ENCODE peak calls at places on chromosomes 3 and 15, in seven cellular contexts. K, I, W, F, S, X and R are unnamed samples.

GRCh38 chr15:60326824-60327654 is 70.7 kb downstream of the ANXA2 start:
- DNase-seq in K (peak; percentile 52), I (peak; percentile 51), W (no peak), F (peak; percentile 54), S (peak; percentile 79), X (no peak), R (peak; percentile 47)

GRCh38 chr3:179027326-179027900 is 44.2 kb downstream of the ZMAT3 start:
- DNase-seq in K (peak; percentile 61), I (no peak), W (no peak), F (no peak), S (peak; percentile 39), X (no peak), R (peak; percentile 45)

GRCh38 chr15:84391191-84391590 is 155.6 kb downstream of the GOLGA6L4 start:
- DNase-seq in K (no peak), I (no peak), W (peak; percentile 9), F (no peak), S (no peak), X (no peak), R (no peak)

GRCh38 chr15:82810061-82810862 is 834 bp downstream of the WHAMM start:
- DNase-seq in K (peak; percentile 50), I (peak; percentile 64), W (peak; percentile 66), F (peak; percentile 52), S (peak; percentile 60), X (peak; percentile 63), R (peak; percentile 28)

GRCh38 chr15:63491979-63492378 is 12.4 kb upstream of the USP3 start:
- DNase-seq in K (peak; percentile 85), I (no peak), W (no peak), F (no peak), S (no peak), X (no peak), R (no peak)

GRCh38 chr3:71429610-71429988 is 153.9 kb downstream of the FOXP1 start:
- DNase-seq in K (no peak), I (no peak), W (no peak), F (no peak), S (no peak), X (no peak), R (no peak)

GRCh38 chr3:10533731-10534011 is 28.3 kb upstream of the ATP2B2 start:
- DNase-seq in K (no peak), I (no peak), W (no peak), F (no peak), S (no peak), X (no peak), R (no peak)

GRCh38 chr15:58003810-58004209 is 61.7 kb downstream of the ALDH1A2 start:
- DNase-seq in K (no peak), I (no peak), W (no peak), F (no peak), S (no peak), X (no peak), R (no peak)

GRCh38 chr3:129084501-129084900 is 23.9 kb downstream of the GP9 start:
- DNase-seq in K (no peak), I (no peak), W (no peak), F (no peak), S (no peak), X (no peak), R (no peak)

GRCh38 chr15:78418239-78418638 is 19.8 kb upstream of the IREB2 start:
- DNase-seq in K (peak; percentile 9), I (no peak), W (no peak), F (no peak), S (no peak), X (no peak), R (no peak)

GRCh38 chr3:129428020-129428381 is 435 bp downstream of the EFCAB12 start:
- DNase-seq in K (no peak), I (no peak), W (no peak), F (no peak), S (peak; percentile 39), X (no peak), R (no peak)

GRCh38 chr15:95113041-95113440 is 881.7 kb downstream of the MCTP2 start:
- DNase-seq in K (no peak), I (no peak), W (no peak), F (no peak), S (no peak), X (no peak), R (no peak)

GRCh38 chr3:9068044-9068443 is 104.8 kb upstream of the RAD18 start:
- DNase-seq in K (no peak), I (no peak), W (no peak), F (no peak), S (no peak), X (no peak), R (no peak)

GRCh38 chr3:127738192-127738840 is 65.6 kb downstream of the ABTB1 start:
- DNase-seq in K (peak; percentile 36), I (no peak), W (no peak), F (no peak), S (no peak), X (no peak), R (no peak)

GRCh38 chr3:52110502-52110901 is 43.7 kb downstream of the POC1A start:
- DNase-seq in K (no peak), I (no peak), W (peak; percentile 26), F (no peak), S (no peak), X (peak; percentile 15), R (no peak)

GRCh38 chr15:26773485-26773877 is 615 bp upstream of the GABRB3 start:
- DNase-seq in K (no peak), I (no peak), W (no peak), F (no peak), S (peak; percentile 46), X (no peak), R (no peak)

GRCh38 chr3:68973635-68974034 is 39.8 kb downstream of the EOGT start:
- DNase-seq in K (no peak), I (no peak), W (no peak), F (peak; percentile 16), S (peak; percentile 39), X (no peak), R (no peak)

GRCh38 chr3:61593630-61594029 is 32.3 kb downstream of the PTPRG start:
- DNase-seq in K (no peak), I (no peak), W (no peak), F (no peak), S (no peak), X (no peak), R (no peak)

GRCh38 chr15:41840092-41840491 is 1.4 kb downstream of the PLA2G4B start:
- DNase-seq in K (no peak), I (no peak), W (no peak), F (no peak), S (no peak), X (no peak), R (no peak)

DNA sequence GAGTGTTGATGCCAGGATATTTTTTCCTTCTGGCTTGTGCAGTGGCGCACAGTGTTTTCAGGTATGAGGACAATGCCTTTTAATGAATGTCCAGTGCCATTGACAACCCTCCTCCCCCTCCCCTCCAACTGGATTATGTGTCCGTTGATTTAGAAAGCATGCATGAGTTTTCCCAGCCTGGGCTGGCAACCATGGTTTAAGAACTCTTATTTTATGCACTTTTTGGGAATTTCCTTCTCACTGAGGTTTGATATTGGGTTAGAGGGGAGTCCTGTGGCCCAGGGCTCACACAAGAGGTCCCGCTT is 7.3 kb downstream of the ACVR2B start:
- DNase-seq in K (no peak), I (no peak), W (no peak), F (no peak), S (no peak), X (no peak), R (no peak)
- TF ChIP-seq CTCF in K (no peak), I (no peak), W (no peak), F (no peak), S (no peak), X (no peak), R (no peak)

GRCh38 chr15:100572362-100572983 is 29.5 kb downstream of the LINS1 start:
- DNase-seq in K (peak; percentile 23), I (peak; percentile 42), W (no peak), F (no peak), S (peak; percentile 4), X (no peak), R (no peak)
- TF ChIP-seq CTCF in K (peak; percentile 39), I (peak; percentile 82), W (peak; percentile 71), F (peak; percentile 69), S (peak; percentile 55), X (peak; percentile 46), R (peak; percentile 57)

GRCh38 chr15:65869954-65870871 is 922 bp downstream of the RAB11A start:
- DNase-seq in K (peak; percentile 31), I (peak; percentile 41), W (peak; percentile 58), F (peak; percentile 54), S (peak; percentile 62), X (peak; percentile 55), R (peak; percentile 40)
- TF ChIP-seq CTCF in K (no peak), I (no peak), W (no peak), F (no peak), S (no peak), X (no peak), R (no peak)

GRCh38 chr3:170417090-170417489 is 1.6 kb upstream of the CLDN11 start:
- DNase-seq in K (no peak), I (no peak), W (no peak), F (no peak), S (no peak), X (no peak), R (no peak)
- TF ChIP-seq CTCF in K (no peak), I (no peak), W (no peak), F (no peak), S (no peak), X (no peak), R (no peak)

GRCh38 chr3:152279474-152279873 is 10.7 kb downstream of the MBNL1 start:
- DNase-seq in K (no peak), I (no peak), W (no peak), F (no peak), S (no peak), X (no peak), R (no peak)
- TF ChIP-seq CTCF in K (no peak), I (no peak), W (no peak), F (no peak), S (no peak), X (no peak), R (no peak)

DNA sequence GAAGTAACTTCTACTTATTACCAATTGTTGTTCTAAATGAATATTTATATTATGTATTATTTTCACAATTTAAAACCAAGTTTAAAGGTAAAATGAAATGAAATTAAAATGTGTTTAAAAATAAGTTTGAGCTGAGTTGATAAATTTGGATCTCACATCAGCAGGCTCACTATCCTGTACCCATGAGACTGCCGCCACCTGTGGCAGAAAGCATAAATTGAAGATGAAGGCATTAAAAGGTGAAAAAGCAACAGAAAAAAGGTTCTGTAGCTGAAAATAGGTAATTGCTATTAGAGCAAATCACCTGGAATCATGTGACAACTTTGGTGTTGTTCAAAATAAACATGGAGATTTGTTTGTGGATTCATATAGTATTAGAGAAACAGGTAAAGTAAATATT is 133.0 kb upstream of the CADM2 start:
- DNase-seq in K (no peak), I (no peak), W (no peak), F (no peak), S (peak; percentile 29), X (no peak), R (no peak)
- TF ChIP-seq CTCF in K (no peak), I (no peak), W (no peak), F (no peak), S (peak; percentile 65), X (no peak), R (no peak)